ENCODE peak calls at places on chromosomes 13 and 19, in five cellular contexts. Z is HepG2, P is A549, M is endothelial cell of umbilical vein, B is K562. T is an unnamed sample.

GRCh38 chr13:99386911-99387788 is 80.0 kb upstream of the GPR183 start:
- DNase-seq in Z (peak; percentile 35), P (peak; percentile 29), M (peak; percentile 33), B (peak; percentile 66), T (peak; percentile 56)

GRCh38 chr13:97174638-97175037 is 47.5 kb upstream of the MBNL2 start:
- DNase-seq in Z (no peak), P (no peak), M (no peak), B (no peak), T (no peak)

GRCh38 chr19:21308778-21309177 is 20.4 kb downstream of the ZNF708 start:
- DNase-seq in Z (no peak), P (no peak), M (no peak), B (no peak), T (peak; percentile 6)

GRCh38 chr19:39318071-39318470 is 2.6 kb downstream of the LRFN1 start:
- DNase-seq in Z (no peak), P (no peak), M (no peak), B (no peak), T (no peak)

GRCh38 chr13:108006619-108007018 is 208.7 kb downstream of the LIG4 start:
- DNase-seq in Z (no peak), P (no peak), M (no peak), B (peak; percentile 4), T (no peak)

GRCh38 chr19:14113762-14114414 is 3.7 kb downstream of the PRKACA start:
- DNase-seq in Z (no peak), P (no peak), M (no peak), B (peak; percentile 84), T (peak; percentile 49)

GRCh38 chr13:31029129-31029528 is 96.7 kb downstream of the TEX26 start:
- DNase-seq in Z (no peak), P (no peak), M (no peak), B (no peak), T (no peak)

GRCh38 chr19:42360787-42361544 is 29.1 kb downstream of the CNFN start:
- DNase-seq in Z (no peak), P (no peak), M (no peak), B (peak; percentile 34), T (no peak)

GRCh38 chr13:112748947-112749346 is 59.1 kb downstream of the ATP11A start:
- DNase-seq in Z (no peak), P (no peak), M (no peak), B (no peak), T (no peak)

GRCh38 chr19:53664152-53664551 is 32.4 kb downstream of the DPRX start:
- DNase-seq in Z (no peak), P (no peak), M (no peak), B (no peak), T (no peak)

GRCh38 chr19:53662209-53662608 is 30.4 kb downstream of the DPRX start:
- DNase-seq in Z (no peak), P (no peak), M (no peak), B (no peak), T (no peak)

GRCh38 chr19:53660584-53660983 is 28.8 kb downstream of the DPRX start:
- DNase-seq in Z (no peak), P (no peak), M (no peak), B (no peak), T (no peak)

GRCh38 chr19:53659292-53659691 is 27.5 kb downstream of the DPRX start:
- DNase-seq in Z (peak; percentile 65), P (no peak), M (no peak), B (peak; percentile 61), T (peak; percentile 66)

DNA sequence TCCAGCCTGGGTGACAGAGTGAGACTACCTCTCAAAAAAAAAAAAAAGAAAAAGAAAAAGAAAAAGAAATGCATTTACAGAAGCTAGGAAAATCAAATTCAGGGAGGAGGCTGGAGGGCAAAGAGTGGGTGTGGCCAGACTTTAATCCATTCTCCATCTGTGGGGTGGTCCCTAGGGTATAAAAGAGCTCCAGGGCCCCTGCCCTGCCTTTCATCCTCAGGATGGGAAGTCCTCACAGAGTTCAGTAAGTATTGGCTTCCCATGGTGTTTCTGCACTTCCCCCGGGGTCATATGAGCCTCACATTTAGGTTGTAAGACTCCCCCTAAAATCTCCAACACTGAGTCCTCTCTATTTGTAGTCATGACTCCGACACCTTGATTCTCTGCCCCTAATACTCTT is 33.0 kb downstream of the DPRX start:
- DNase-seq in Z (no peak), P (no peak), M (no peak), B (no peak), T (no peak)
- TF ChIP-seq MYC in Z (no peak), P (no peak), M (no peak), B (no peak), T (no peak)

GRCh38 chr13:23655321-23655720 is 85.1 kb downstream of the TNFRSF19 start:
- DNase-seq in Z (no peak), P (no peak), M (no peak), B (no peak), T (no peak)

GRCh38 chr13:23651887-23652286 is 81.7 kb downstream of the TNFRSF19 start:
- DNase-seq in Z (no peak), P (no peak), M (no peak), B (no peak), T (no peak)

GRCh38 chr13:23652909-23653726 is 82.9 kb downstream of the TNFRSF19 start:
- DNase-seq in Z (no peak), P (no peak), M (no peak), B (no peak), T (no peak)

GRCh38 chr13:23654111-23655110 is 84.2 kb downstream of the TNFRSF19 start:
- DNase-seq in Z (peak; percentile 88), P (no peak), M (no peak), B (no peak), T (no peak)

DNA sequence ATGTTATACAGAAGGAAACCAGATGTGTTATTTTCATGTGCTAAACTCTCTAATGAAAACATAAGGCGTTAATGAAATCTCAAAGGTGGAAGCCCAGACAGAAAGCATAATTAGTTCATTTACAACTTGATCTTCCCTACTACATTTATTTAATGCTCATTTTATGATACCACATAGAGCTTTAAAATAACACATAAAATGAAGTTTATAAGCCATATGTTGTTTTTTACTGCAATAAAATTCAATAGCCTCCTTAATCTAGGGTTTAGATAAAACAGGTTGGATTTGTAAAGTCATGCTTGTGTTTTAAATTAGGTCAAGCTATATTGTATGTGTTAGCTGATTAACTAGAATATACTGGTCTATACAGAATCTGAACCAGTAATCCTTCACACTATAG is 81.2 kb downstream of the TNFRSF19 start:
- DNase-seq in Z (no peak), P (no peak), M (no peak), B (no peak), T (no peak)
- TF ChIP-seq POLR2A in Z (no peak), P (no peak), M (no peak), B (no peak), T (no peak)

DNA sequence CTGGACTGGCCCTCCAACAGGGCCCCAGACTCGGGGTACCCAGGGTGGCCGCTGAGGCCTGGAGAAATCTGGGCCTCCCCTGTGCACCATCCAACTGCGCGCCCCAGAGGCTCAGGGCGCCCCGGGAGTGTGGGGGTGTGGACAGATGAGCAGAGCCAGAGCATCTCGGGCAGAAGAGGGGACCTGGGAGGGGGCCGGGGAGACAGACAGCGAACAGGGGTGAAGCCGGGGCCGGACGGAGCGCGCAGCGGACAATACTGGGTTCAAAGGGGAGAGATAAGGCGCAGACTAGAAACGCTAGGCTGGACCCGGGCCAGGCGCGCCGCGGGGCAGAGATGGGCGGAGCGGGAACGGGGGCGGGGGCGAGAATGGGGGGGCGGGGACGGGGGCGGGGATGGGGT is 460 bp upstream of the CERS4 start:
- DNase-seq in Z (no peak), P (no peak), M (no peak), B (peak; percentile 89), T (no peak)
- TF ChIP-seq MAX in Z (no peak), P (no peak), M (no peak), B (no peak), T (no peak)

GRCh38 chr13:102399791-102400618 is 1.8 kb downstream of the FGF14 start:
- DNase-seq in Z (no peak), P (peak; percentile 28), M (no peak), B (no peak), T (no peak)
- TF ChIP-seq MYC in Z (no peak), P (no peak), M (no peak), B (no peak), T (no peak)

GRCh38 chr19:3716147-3716668 is 8.0 kb downstream of the TJP3 start:
- DNase-seq in Z (no peak), P (no peak), M (no peak), B (no peak), T (no peak)

GRCh38 chr19:3708207-3708931 is at the start of gene TJP3:
- DNase-seq in Z (peak; percentile 75), P (no peak), M (no peak), B (no peak), T (no peak)

GRCh38 chr19:3710265-3710812 is 2.2 kb downstream of the TJP3 start:
- DNase-seq in Z (peak; percentile 90), P (peak; percentile 82), M (no peak), B (peak; percentile 67), T (peak; percentile 30)

GRCh38 chr19:3707868-3708206 is 347 bp upstream of the TJP3 start:
- DNase-seq in Z (no peak), P (no peak), M (no peak), B (no peak), T (no peak)

DNA sequence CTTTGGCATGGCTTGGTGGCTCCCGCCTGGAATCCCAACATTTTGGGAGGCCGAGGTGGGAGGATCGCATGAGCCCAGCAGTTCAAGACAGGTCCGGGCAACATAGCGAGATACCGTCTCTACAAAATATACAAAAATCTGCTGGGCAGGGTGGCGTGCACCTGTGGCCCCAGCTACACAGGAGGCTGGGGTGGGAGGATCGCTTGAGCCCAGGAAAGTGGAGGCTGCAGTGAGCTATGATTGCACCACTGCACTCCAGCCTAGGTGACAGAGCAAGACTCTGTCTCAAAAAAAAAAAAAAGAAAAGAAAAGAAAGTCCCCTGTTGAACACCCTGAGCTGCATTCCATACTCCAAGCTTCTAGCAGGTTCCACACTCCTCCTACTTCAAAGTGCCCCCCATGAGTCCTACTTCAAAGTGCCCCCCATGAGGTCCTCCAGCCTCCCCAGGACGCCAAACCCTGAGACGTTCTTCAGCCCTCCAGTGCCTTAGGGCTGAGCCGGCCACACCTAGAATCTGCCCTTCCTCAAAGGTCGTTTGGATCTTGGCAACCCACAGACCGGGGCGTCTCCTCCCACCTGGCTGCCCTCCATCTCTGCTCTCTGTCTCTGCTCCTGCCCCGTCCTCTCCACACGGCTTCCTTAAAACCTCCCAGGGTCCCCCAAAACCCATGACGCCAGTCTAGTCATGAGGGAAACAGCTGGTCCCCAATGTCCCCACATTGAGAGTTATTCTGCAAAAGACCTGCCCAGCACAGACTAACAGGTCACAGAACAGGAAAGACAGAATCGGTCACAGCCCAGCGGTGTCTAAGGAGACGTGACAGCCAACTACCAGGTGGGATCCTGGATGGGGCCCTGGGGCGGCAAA is 4.7 kb downstream of the TJP3 start:
- DNase-seq in Z (no peak), P (no peak), M (no peak), B (no peak), T (no peak)
- TF ChIP-seq POLR2A in Z (no peak), P (no peak), M (no peak), B (no peak), T (no peak)

GRCh38 chr19:7535993-7536685 is 622 bp downstream of the PNPLA6 start:
- DNase-seq in Z (no peak), P (no peak), M (no peak), B (peak; percentile 30), T (no peak)

GRCh38 chr19:7533281-7533819 is 2.2 kb upstream of the PNPLA6 start:
- DNase-seq in Z (no peak), P (no peak), M (peak; percentile 51), B (no peak), T (no peak)

GRCh38 chr19:7533925-7534480 is 1.5 kb upstream of the PNPLA6 start:
- DNase-seq in Z (peak; percentile 67), P (peak; percentile 86), M (peak; percentile 88), B (peak; percentile 92), T (peak; percentile 91)

GRCh38 chr19:7535035-7535992 is at the start of gene PNPLA6:
- DNase-seq in Z (peak; percentile 76), P (peak; percentile 87), M (peak; percentile 95), B (peak; percentile 95), T (peak; percentile 93)

GRCh38 chr19:7534531-7534980 is 961 bp upstream of the PNPLA6 start:
- DNase-seq in Z (peak; percentile 70), P (peak; percentile 80), M (peak; percentile 90), B (peak; percentile 64), T (peak; percentile 51)
- TF ChIP-seq MAX in Z (no peak), P (no peak), M (no peak), B (no peak), T (no peak)